ENCODE peak calls at places on chromosome 15, in seven cellular contexts. F is SK-N-SH; Z is effector memory CD4-positive, alpha-beta T cell; N is CD8-positive, alpha-beta memory T cell; V is neuronal stem cell; P is astrocyte; X is spleen. E is an unnamed sample. For H3K4me1 and H3K27me3, the result is how much of the 10 kb centered on the place peaks cover.

GRCh38 chr15:81768773-81769172 is 277.0 kb downstream of the MEX3B start:
- DNase-seq in P (no peak), N (no peak), X (no peak), Z (no peak), F (no peak), V (no peak), E (no peak)

GRCh38 chr15:99734575-99734974 is 1.3 kb upstream of the LYSMD4 start:
- DNase-seq in P (no peak), F (no peak), V (no peak), X (no peak), N (no peak), Z (no peak), E (no peak)

GRCh38 chr15:67110958-67111864 is 45.8 kb downstream of the SMAD3 start:
- DNase-seq in X (peak), N (no peak), P (peak), V (no peak), F (no peak), Z (no peak), E (no peak)

GRCh38 chr15:48877630-48878595 is at the start of gene EID1:
- DNase-seq in F (peak), P (peak), Z (peak), V (peak), N (peak), X (peak), E (peak)

GRCh38 chr15:101248274-101248673 is 3.6 kb downstream of the CHSY1 start:
- DNase-seq in X (no peak), V (no peak), F (no peak), P (no peak), N (no peak), Z (no peak), E (no peak)

GRCh38 chr15:50476143-50476542 is 51.9 kb downstream of the USP8 start:
- DNase-seq in Z (no peak), X (no peak), P (no peak), N (no peak), F (no peak), V (no peak), E (no peak)

GRCh38 chr15:77819841-77820728 is 187.4 kb upstream of the LINGO1 start:
- DNase-seq in X (no peak), F (peak), N (no peak), Z (no peak), P (no peak), V (no peak), E (no peak)

GRCh38 chr15:87619161-87619960 is 637.2 kb downstream of the NTRK3 start:
- DNase-seq in X (no peak), N (no peak), V (no peak), F (peak), P (peak), Z (no peak), E (no peak)

GRCh38 chr15:95281470-95281869 is 1049.0 kb upstream of the NR2F2 start:
- DNase-seq in P (peak), F (no peak), X (no peak), Z (no peak), V (no peak), N (no peak), E (no peak)

GRCh38 chr15:29090617-29091466 is 178.8 kb downstream of the NSMCE3 start:
- DNase-seq in Z (peak), X (peak), F (peak), V (no peak), P (no peak), N (peak), E (peak)

DNA sequence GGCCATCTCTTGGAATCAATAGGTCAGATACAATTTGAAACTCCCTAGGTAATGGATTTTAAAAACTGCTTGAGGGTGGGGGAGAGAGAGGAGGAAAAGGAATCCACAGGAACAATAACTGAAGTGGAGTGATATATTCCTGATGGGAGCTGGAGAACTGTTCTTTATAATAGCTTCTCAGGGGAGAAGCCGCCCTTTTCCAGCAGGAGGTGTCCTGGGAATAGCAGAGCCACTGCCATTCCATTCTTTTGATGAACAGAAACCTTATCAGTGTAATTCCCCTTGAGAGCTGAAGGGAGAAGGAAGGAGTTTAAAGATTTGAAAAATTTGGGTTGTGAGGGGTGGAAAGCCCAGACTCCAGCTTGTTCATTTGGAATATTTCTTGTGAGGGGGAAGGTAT is 504.9 kb upstream of the DPH6 start:
- DNase-seq in X (no peak), F (no peak), N (no peak), V (no peak), Z (no peak), P (no peak), E (no peak)
- H3K27ac ChIP-seq in X (no peak), F (no peak), N (no peak), V (no peak), Z (no peak), P (no peak), E (no peak)

GRCh38 chr15:31226011-31226410 is 100.6 kb upstream of the KLF13 start:
- DNase-seq in V (no peak), N (no peak), F (no peak), X (no peak), Z (no peak), P (no peak), E (no peak)
- H3K4me1 ChIP-seq in V (under half), N (under half), F (under half), X (half or more), Z (under half), P (under half), E (under half)

DNA sequence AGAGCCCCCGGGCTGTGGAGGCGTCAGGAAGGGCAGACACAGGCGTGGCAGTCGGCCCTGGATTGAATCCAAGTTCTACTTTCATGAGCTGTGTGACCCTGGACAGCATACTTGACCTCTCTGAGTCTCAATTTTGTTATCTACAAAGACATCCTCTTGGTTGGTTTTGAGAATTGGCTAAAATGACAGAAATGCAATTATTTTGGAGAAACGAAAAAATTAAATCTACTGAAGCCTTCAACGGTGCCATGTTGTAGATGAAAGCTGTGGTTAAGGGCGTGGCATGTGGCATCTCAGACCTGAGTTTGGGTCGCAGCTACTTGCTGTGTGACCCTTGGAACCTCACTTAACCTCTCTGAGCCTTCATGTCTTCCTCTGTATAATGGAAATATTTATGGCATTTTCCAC is 102.3 kb upstream of the TLE3 start:
- DNase-seq in F (no peak), X (no peak), N (no peak), P (no peak), V (no peak), Z (no peak), E (no peak)
- H3K27me3 ChIP-seq in F (under half), X (under half), N (under half), P (under half), V (under half), Z (under half), E (under half)

GRCh38 chr15:93515256-93516044 is 426.4 kb upstream of the RGMA start:
- DNase-seq in P (peak), Z (no peak), N (no peak), F (no peak), X (no peak), V (no peak), E (no peak)
- H3K27ac ChIP-seq in P (no peak), Z (no peak), N (no peak), F (no peak), X (no peak), V (no peak), E (no peak)

GRCh38 chr15:41283653-41284424 is 48.6 kb downstream of the OIP5 start:
- DNase-seq in P (peak), Z (peak), X (peak), V (peak), N (peak), F (peak), E (peak)

GRCh38 chr15:41288464-41288863 is 43.9 kb downstream of the OIP5 start:
- DNase-seq in P (no peak), Z (no peak), F (no peak), N (no peak), V (no peak), X (no peak), E (no peak)

GRCh38 chr15:41284425-41285177 is 47.8 kb downstream of the OIP5 start:
- DNase-seq in F (peak), V (peak), X (no peak), N (no peak), P (no peak), Z (no peak), E (no peak)

GRCh38 chr15:41286665-41287333 is 45.6 kb downstream of the OIP5 start:
- DNase-seq in X (no peak), Z (no peak), F (no peak), P (no peak), N (no peak), V (no peak), E (no peak)

GRCh38 chr15:41285285-41285684 is 47.1 kb downstream of the OIP5 start:
- DNase-seq in N (no peak), X (no peak), F (no peak), P (no peak), Z (no peak), V (no peak), E (no peak)
- H3K4me1 ChIP-seq in N (under half), X (half or more), F (under half), P (under half), Z (under half), V (under half), E (under half)

GRCh38 chr15:75696303-75696657 is 16.4 kb downstream of the CSPG4 start:
- DNase-seq in X (no peak), V (no peak), N (no peak), P (no peak), Z (no peak), F (no peak), E (no peak)

GRCh38 chr15:75696854-75697259 is 15.8 kb downstream of the CSPG4 start:
- DNase-seq in Z (no peak), X (no peak), P (no peak), N (no peak), V (no peak), F (peak), E (no peak)

GRCh38 chr15:75697523-75698398 is 14.9 kb downstream of the CSPG4 start:
- DNase-seq in N (no peak), Z (no peak), V (no peak), F (no peak), X (no peak), P (no peak), E (no peak)

GRCh38 chr15:75695634-75696302 is 16.9 kb downstream of the CSPG4 start:
- DNase-seq in P (no peak), N (no peak), V (no peak), F (no peak), Z (no peak), X (no peak), E (no peak)

GRCh38 chr15:75698399-75698747 is 14.3 kb downstream of the CSPG4 start:
- DNase-seq in P (no peak), Z (no peak), V (no peak), X (no peak), N (no peak), F (no peak), E (no peak)
- H3K27me3 ChIP-seq in P (under half), Z (under half), V (under half), X (under half), N (under half), F (under half), E (under half)

DNA sequence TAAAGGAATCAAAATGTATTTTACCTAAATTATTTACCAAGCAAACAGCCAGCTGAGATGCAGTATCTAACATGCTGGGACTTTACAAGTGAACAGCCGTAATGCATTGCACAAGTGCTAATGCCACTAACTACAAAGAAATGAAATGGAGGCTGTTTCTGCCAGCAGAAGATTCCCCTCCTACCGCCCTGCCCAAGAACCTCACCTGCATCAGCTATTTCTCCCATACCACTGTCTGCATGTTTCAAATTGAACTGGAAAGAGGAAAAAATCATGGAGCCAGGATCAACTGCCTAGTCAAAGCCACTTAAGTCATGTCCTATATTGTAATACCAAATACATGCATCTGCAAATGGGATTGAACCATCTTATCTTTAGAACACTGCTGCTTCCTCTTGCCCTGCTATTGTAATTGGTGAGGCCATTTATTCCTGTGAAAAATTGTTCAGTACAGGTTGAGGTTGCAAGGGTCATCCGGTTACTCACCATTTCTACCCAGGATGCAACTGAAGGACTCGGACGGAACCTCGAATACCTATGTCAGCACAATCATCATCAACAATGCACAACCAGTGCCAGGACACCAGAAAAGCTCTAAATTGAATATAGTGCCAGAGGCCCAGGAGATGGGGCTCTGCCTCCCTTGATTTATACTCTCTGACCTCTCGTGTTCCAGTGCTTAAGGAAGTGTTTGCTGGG is 27.5 kb downstream of the ANXA2 start:
- DNase-seq in V (no peak), Z (no peak), X (no peak), P (peak), N (no peak), F (no peak), E (no peak)
- H3K27ac ChIP-seq in V (no peak), Z (no peak), X (peak), P (peak), N (no peak), F (peak), E (no peak)

GRCh38 chr15:63981596-63982320 is 64.5 kb downstream of the DAPK2 start:
- DNase-seq in F (no peak), Z (no peak), X (peak), P (no peak), V (no peak), N (no peak), E (no peak)
- H3K4me1 ChIP-seq in F (under half), Z (under half), X (under half), P (under half), V (under half), N (under half), E (under half)

GRCh38 chr15:93164409-93164808 is 75.4 kb upstream of the RGMA start:
- DNase-seq in X (no peak), Z (no peak), V (no peak), F (no peak), P (no peak), N (no peak), E (no peak)

GRCh38 chr15:93165737-93166136 is 76.7 kb upstream of the RGMA start:
- DNase-seq in N (no peak), F (no peak), V (no peak), X (no peak), P (no peak), Z (no peak), E (no peak)

GRCh38 chr15:93166675-93167074 is 77.7 kb upstream of the RGMA start:
- DNase-seq in P (no peak), F (no peak), Z (no peak), X (no peak), V (no peak), N (no peak), E (no peak)

GRCh38 chr15:93168913-93169312 is 79.9 kb upstream of the RGMA start:
- DNase-seq in Z (no peak), N (no peak), V (no peak), F (no peak), X (no peak), P (peak), E (no peak)

GRCh38 chr15:93167291-93167690 is 78.3 kb upstream of the RGMA start:
- DNase-seq in X (no peak), P (no peak), F (no peak), N (no peak), V (no peak), Z (no peak), E (no peak)
- H3K27me3 ChIP-seq in X (under half), P (under half), F (under half), N (under half), V (under half), Z (under half), E (under half)

GRCh38 chr15:61198722-61199121 is 30.4 kb downstream of the RORA start:
- DNase-seq in P (no peak), V (no peak), X (no peak), Z (no peak), N (no peak), F (no peak), E (no peak)

GRCh38 chr15:61195116-61196002 is 33.7 kb downstream of the RORA start:
- DNase-seq in N (no peak), P (peak), Z (no peak), F (peak), V (peak), X (no peak), E (no peak)

GRCh38 chr15:61197187-61197586 is 31.9 kb downstream of the RORA start:
- DNase-seq in P (no peak), V (no peak), X (no peak), Z (no peak), F (no peak), N (no peak), E (no peak)

GRCh38 chr15:61196156-61196555 is 32.9 kb downstream of the RORA start:
- DNase-seq in X (no peak), V (no peak), Z (no peak), N (no peak), P (no peak), F (no peak), E (no peak)

DNA sequence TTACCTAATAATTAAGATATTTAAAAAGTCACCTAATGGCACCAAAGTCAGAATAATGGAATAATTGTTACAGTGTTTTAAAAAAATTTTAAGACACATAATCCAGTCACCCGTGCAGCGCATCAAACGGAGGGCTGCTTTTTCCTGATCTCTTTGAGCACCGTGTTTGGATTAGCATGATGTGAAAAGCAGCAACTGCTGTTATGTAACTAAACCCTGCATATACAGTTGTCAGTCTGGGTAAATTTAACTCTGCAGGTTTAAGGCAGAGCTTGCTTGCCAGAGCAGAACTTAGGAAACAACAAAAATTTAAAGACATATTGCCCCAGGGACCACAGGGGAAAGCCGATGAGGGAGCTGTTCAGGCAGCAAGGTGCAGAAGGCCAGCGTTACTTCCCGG is 32.4 kb downstream of the RORA start:
- DNase-seq in P (no peak), F (no peak), X (no peak), V (no peak), N (no peak), Z (no peak), E (no peak)
- H3K27ac ChIP-seq in P (no peak), F (no peak), X (no peak), V (no peak), N (no peak), Z (no peak), E (no peak)